ENCODE peak calls at places on chromosomes 7 and 10, in seven cellular contexts. L, K, E, B, I, U and X are unnamed samples.

GRCh38 chr7:107742678-107743566 is 1.0 kb upstream of the CBLL1 start:
- DNase-seq in B (no peak), K (peak; percentile 52), E (peak; percentile 59), L (no peak), I (no peak), U (peak; percentile 77), X (peak; percentile 46)

GRCh38 chr7:141023305-141023704 is 8.6 kb upstream of the MRPS33 start:
- DNase-seq in E (no peak), B (no peak), U (no peak), I (no peak), K (no peak), L (no peak), X (no peak)

GRCh38 chr10:32417906-32418547 is 27.9 kb upstream of the CCDC7 start:
- DNase-seq in I (no peak), L (no peak), B (peak; percentile 96), K (peak; percentile 62), E (no peak), U (no peak), X (no peak)

GRCh38 chr10:12533151-12533550 is 183.8 kb downstream of the CAMK1D start:
- DNase-seq in E (no peak), B (no peak), I (no peak), K (no peak), U (no peak), L (no peak), X (no peak)

GRCh38 chr7:106485031-106485551 is 175.9 kb downstream of the CCDC71L start:
- DNase-seq in B (peak; percentile 82), L (no peak), K (no peak), U (no peak), I (no peak), E (no peak), X (no peak)

GRCh38 chr10:14396441-14397048 is 65.8 kb upstream of the FRMD4A start:
- DNase-seq in B (no peak), K (no peak), E (no peak), L (no peak), U (no peak), I (no peak), X (no peak)

GRCh38 chr7:103540338-103540737 is 94.3 kb upstream of the SLC26A5 start:
- DNase-seq in L (no peak), I (no peak), B (no peak), K (no peak), U (no peak), E (no peak), X (no peak)

GRCh38 chr7:123734498-123734897 is 14.3 kb downstream of the WASL start:
- DNase-seq in U (no peak), K (no peak), B (no peak), L (no peak), E (no peak), I (no peak), X (no peak)

GRCh38 chr7:86913709-86914108 is 145.7 kb downstream of the ELAPOR2 start:
- DNase-seq in L (no peak), U (no peak), E (no peak), B (no peak), I (no peak), K (peak; percentile 19), X (no peak)

GRCh38 chr10:75007646-75008045 is 103.8 kb upstream of the SAMD8 start:
- DNase-seq in U (no peak), K (no peak), I (no peak), L (peak; percentile 54), E (no peak), B (no peak), X (no peak)

GRCh38 chr10:27512548-27512947 is 8.4 kb downstream of the RAB18 start:
- DNase-seq in K (no peak), E (no peak), U (no peak), B (no peak), L (no peak), I (no peak), X (no peak)

GRCh38 chr10:21721000-21721670 is 187.1 kb downstream of the MLLT10 start:
- DNase-seq in E (no peak), U (no peak), L (no peak), B (peak; percentile 46), I (no peak), K (no peak), X (no peak)

GRCh38 chr10:58950618-58951017 is 225.8 kb upstream of the PHYHIPL start:
- DNase-seq in I (no peak), U (no peak), E (no peak), L (no peak), K (no peak), B (no peak), X (no peak)

GRCh38 chr10:63430091-63430998 is 35.4 kb downstream of the JMJD1C start:
- DNase-seq in K (no peak), E (no peak), U (no peak), B (peak; percentile 71), L (no peak), I (no peak), X (no peak)

GRCh38 chr7:15750741-15751140 is 64.3 kb upstream of the MEOX2 start:
- DNase-seq in L (no peak), E (no peak), B (no peak), K (no peak), I (no peak), U (no peak), X (no peak)

GRCh38 chr7:15747187-15748111 is 61.0 kb upstream of the MEOX2 start:
- DNase-seq in I (no peak), U (no peak), B (no peak), L (no peak), E (no peak), K (peak; percentile 22), X (no peak)

GRCh38 chr7:15753834-15754600 is 67.5 kb upstream of the MEOX2 start:
- DNase-seq in U (no peak), L (no peak), K (no peak), B (no peak), E (no peak), I (no peak), X (no peak)

GRCh38 chr7:15749631-15750030 is 63.1 kb upstream of the MEOX2 start:
- DNase-seq in U (no peak), E (no peak), L (no peak), B (no peak), K (no peak), I (no peak), X (no peak)

DNA sequence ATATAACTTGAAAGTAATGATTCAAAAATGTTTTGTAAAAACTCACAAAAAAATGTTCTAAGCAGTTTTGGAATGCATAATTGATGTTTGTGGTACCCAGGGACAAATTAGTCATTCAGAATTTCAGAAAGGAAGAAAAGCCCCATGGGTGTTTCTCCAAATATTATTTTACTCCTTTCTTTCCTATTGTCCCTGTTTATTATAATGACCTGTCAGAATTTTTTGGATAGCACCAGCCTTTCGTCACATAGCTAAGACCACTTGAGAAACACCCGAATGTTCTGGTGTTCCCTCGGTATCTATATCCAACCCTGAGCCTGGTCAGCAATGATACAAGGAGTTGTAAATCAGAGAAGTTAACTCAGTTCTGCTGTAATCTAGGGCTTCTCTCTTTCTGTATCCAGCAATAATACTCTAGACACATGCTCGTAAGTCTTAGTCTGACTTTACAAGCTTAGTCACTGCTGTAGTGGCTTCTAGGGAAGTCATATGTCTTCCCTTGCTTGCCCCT is 64.8 kb upstream of the MEOX2 start:
- DNase-seq in K (no peak), B (peak; percentile 24), E (no peak), L (no peak), U (no peak), I (no peak), X (no peak)
- TF ChIP-seq CTCF in K (no peak), B (no peak), E (no peak), L (no peak), U (no peak), I (no peak), X (no peak)

DNA sequence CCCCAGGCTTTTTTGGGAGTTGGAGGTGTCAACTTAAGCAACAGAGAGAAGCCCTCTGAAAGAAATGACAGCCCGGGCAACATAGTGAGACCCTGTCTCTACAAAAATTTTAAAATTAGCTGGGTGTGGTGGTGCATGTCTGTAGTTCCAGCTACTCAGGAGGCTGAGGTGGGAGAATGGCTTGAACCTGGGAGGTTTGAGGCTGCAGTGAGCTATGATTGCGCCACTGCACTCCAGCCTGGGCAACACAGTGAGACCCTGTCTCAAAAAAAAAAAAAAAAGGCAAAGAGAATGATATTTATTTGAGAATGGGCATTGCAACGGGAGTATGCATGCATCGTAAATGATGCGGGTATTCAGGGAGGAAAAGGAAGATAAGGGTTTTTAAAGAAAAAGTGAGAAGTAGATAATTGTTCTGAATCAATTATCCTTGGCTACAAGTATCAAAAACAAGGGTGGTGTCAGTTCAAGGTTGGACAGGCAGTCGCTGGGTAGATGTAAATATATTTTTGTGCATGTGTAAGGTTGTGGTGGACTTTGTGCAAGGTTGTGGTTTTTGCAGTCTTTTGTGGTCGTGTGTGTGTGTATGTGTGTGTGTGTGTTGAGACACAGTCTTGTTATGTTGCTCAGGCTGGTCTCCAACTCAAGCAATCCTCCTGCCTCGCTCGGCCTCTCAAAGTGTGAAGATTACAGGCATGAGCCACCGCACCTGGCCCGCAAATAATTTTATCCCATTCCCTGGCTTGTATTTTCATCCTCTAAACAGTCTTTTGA is 65.6 kb downstream of the COL26A1 start:
- DNase-seq in U (no peak), K (no peak), L (no peak), B (no peak), E (no peak), I (no peak), X (no peak)
- TF ChIP-seq CTCF in U (no peak), K (no peak), L (no peak), B (no peak), E (no peak), I (no peak), X (no peak)

GRCh38 chr10:49408437-49409306 is 12.8 kb upstream of the DRGX start:
- DNase-seq in B (no peak), I (no peak), L (no peak), E (no peak), K (no peak), U (no peak), X (no peak)
- TF ChIP-seq CTCF in B (no peak), I (no peak), L (peak; percentile 25), E (no peak), K (no peak), U (no peak), X (no peak)

GRCh38 chr7:24319209-24319608 is 35.2 kb downstream of the NPY start:
- DNase-seq in L (no peak), K (no peak), I (no peak), E (no peak), U (no peak), B (no peak), X (no peak)

GRCh38 chr7:24313777-24314176 is 29.8 kb downstream of the NPY start:
- DNase-seq in L (no peak), B (no peak), K (no peak), E (no peak), I (no peak), U (no peak), X (no peak)

GRCh38 chr7:24323961-24324480 is 40.0 kb downstream of the NPY start:
- DNase-seq in L (no peak), E (no peak), K (no peak), I (no peak), U (no peak), B (no peak), X (no peak)

GRCh38 chr7:24316340-24316739 is 32.4 kb downstream of the NPY start:
- DNase-seq in K (no peak), B (no peak), L (no peak), E (no peak), U (no peak), I (no peak), X (no peak)

DNA sequence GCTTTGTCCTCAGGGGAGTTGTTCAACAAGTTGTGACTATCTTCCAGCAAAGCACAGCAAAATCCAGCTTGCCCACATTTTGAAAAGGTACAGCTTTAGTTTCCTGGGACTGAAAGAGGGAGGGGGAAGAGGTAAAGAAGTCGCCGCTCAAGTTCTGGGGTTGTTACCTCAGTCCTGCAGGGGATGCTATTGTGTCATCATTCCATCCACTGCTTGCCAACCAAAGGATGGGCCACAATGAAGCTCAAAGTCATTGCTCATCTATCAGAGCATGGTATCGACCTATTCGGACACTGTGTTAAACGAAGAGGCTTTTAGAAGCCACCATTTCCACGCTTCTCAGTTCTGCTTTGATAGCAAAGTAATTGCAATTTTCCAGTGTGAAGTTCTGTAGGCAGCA is 34.3 kb downstream of the NPY start:
- DNase-seq in U (no peak), E (peak; percentile 4), B (no peak), K (no peak), L (no peak), I (no peak), X (peak; percentile 46)
- TF ChIP-seq CTCF in U (no peak), E (peak; percentile 61), B (peak; percentile 8), K (no peak), L (no peak), I (peak; percentile 48), X (peak; percentile 10)